ENCODE peak calls at places on chromosomes 4 and X, in five cellular contexts. Z is HCT116, M is HepG2, D is upper lobe of left lung, P is Panc1. H is an unnamed sample.

GRCh38 chr4:153641532-153641931 is 42.5 kb upstream of the TLR2 start:
- ATAC-seq in Z (no peak), M (no peak), D (no peak), P (no peak), H (no peak)

GRCh38 chr4:108007984-108008383 is 18.3 kb downstream of the HADH start:
- ATAC-seq in Z (no peak), M (no peak), D (no peak), P (no peak), H (no peak)

GRCh38 chr4:42570221-42570620 is 86.7 kb downstream of the ATP8A1 start:
- ATAC-seq in Z (no peak), M (no peak), D (peak), P (no peak), H (peak)

GRCh38 chr4:80007745-80008149 is 65.3 kb downstream of the ANTXR2 start:
- ATAC-seq in Z (no peak), M (no peak), D (no peak), P (no peak), H (no peak)

GRCh38 chr4:81628489-81628888 is 156.8 kb upstream of the RASGEF1B start:
- ATAC-seq in Z (no peak), M (peak), D (no peak), P (no peak), H (no peak)

GRCh38 chrX:110087485-110088356 is 84.8 kb downstream of the TMEM164 start:
- ATAC-seq in Z (peak), M (no peak), D (peak), P (peak), H (no peak)

GRCh38 chr4:47713156-47713834 is 124.6 kb downstream of the CORIN start:
- ATAC-seq in Z (no peak), M (no peak), D (no peak), P (no peak), H (no peak)

GRCh38 chrX:1883772-1884171 is 268.9 kb downstream of the ASMT start:
- ATAC-seq in Z (no peak), M (no peak), D (no peak), P (no peak), H (no peak)

GRCh38 chr4:102338405-102338804 is 6.9 kb downstream of the SLC39A8 start:
- ATAC-seq in Z (no peak), M (no peak), D (no peak), P (no peak), H (no peak)

GRCh38 chrX:129731228-129731627 is 7.6 kb upstream of the XPNPEP2 start:
- ATAC-seq in Z (no peak), M (no peak), D (no peak), P (no peak), H (no peak)

GRCh38 chr4:182556576-182556975 is 313.4 kb downstream of the TENM3 start:
- ATAC-seq in Z (no peak), M (no peak), D (no peak), P (no peak), H (no peak)

GRCh38 chr4:131644619-131645018 is 1504.5 kb upstream of the PCDH10 start:
- ATAC-seq in Z (peak), M (peak), D (no peak), P (no peak), H (no peak)

GRCh38 chr4:11549525-11549924 is 120.8 kb upstream of the HS3ST1 start:
- ATAC-seq in Z (peak), M (no peak), D (no peak), P (no peak), H (no peak)

GRCh38 chrX:19334945-19335626 is 8.6 kb upstream of the PDHA1 start:
- ATAC-seq in Z (peak), M (peak), D (no peak), P (no peak), H (no peak)

GRCh38 chr4:107740950-107741701 is 21.1 kb upstream of the PAPSS1 start:
- ATAC-seq in Z (no peak), M (no peak), D (no peak), P (no peak), H (peak)

GRCh38 chr4:155784637-155785036 is 25.8 kb downstream of the GUCY1B1 start:
- ATAC-seq in Z (no peak), M (no peak), D (no peak), P (no peak), H (no peak)

GRCh38 chr4:113971706-113972360 is 7.6 kb downstream of the ARSJ start:
- ATAC-seq in Z (no peak), M (no peak), D (no peak), P (peak), H (no peak)

GRCh38 chrX:64204252-64204651 is 1.3 kb downstream of the AMER1 start:
- ATAC-seq in Z (no peak), M (peak), D (no peak), P (no peak), H (no peak)

GRCh38 chr4:87390931-87391782 is at the start of gene HSD17B11:
- ATAC-seq in Z (peak), M (peak), D (peak), P (peak), H (peak)

GRCh38 chr4:31458813-31459212 is 738.6 kb downstream of the PCDH7 start:
- ATAC-seq in Z (no peak), M (no peak), D (no peak), P (no peak), H (no peak)

GRCh38 chrX:17328837-17329236 is 46.2 kb upstream of the NHS start:
- ATAC-seq in Z (no peak), M (no peak), D (no peak), P (no peak), H (no peak)

GRCh38 chrX:112867570-112867969 is 26.9 kb upstream of the AMOT start:
- ATAC-seq in Z (peak), M (peak), D (no peak), P (no peak), H (no peak)

GRCh38 chr4:54651050-54651449 is 6.7 kb upstream of the KIT start:
- ATAC-seq in Z (no peak), M (no peak), D (no peak), P (no peak), H (no peak)

DNA sequence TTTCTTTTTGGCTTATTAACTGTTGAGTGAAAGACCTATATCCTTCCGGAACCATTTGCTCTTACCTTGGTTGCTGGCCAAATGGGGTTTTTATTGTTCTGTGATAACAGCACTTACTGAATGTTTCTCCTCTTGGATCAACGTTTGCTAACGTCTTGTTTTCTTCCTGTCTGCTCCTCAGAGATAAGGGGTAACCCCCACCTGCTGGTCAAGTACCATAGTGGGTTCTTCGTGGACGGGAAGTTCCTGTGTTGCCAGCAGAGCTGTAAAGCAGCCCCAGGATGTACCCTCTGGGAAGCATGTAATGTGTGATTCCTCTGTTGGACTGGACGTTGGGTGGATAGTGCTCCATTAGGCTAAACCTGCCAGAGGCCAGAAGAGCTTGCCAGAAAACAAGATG is 15.3 kb downstream of the BMX start:
- ATAC-seq in Z (no peak), M (no peak), D (no peak), P (no peak), H (peak)
- TF ChIP-seq POLR2AphosphoS5 in Z (no peak), M (no peak), D (peak), P (no peak), H (no peak)

DNA sequence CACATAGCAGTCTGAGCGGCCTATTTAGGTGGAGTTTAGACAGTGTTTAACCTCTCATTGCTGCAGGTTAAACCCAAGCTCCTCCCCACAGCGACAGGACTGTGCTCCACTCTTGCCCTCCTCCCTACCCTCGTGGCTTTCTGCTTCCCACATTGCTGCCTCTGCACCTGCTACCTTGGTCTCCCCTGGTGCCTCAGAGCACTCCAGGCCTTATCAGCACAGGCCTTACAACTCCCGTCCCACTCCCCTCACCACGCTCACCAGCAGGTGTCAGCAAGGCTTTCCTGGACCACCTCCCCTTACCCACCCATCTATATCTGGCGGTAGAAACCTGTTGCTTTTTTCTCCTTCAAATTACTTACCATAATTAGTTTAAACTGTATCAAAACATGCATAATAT is 18.6 kb downstream of the HELT start:
- ATAC-seq in Z (no peak), M (no peak), D (no peak), P (no peak), H (no peak)
- H3K4me3 ChIP-seq in Z (no peak), M (no peak), D (no peak), P (no peak), H (no peak)

DNA sequence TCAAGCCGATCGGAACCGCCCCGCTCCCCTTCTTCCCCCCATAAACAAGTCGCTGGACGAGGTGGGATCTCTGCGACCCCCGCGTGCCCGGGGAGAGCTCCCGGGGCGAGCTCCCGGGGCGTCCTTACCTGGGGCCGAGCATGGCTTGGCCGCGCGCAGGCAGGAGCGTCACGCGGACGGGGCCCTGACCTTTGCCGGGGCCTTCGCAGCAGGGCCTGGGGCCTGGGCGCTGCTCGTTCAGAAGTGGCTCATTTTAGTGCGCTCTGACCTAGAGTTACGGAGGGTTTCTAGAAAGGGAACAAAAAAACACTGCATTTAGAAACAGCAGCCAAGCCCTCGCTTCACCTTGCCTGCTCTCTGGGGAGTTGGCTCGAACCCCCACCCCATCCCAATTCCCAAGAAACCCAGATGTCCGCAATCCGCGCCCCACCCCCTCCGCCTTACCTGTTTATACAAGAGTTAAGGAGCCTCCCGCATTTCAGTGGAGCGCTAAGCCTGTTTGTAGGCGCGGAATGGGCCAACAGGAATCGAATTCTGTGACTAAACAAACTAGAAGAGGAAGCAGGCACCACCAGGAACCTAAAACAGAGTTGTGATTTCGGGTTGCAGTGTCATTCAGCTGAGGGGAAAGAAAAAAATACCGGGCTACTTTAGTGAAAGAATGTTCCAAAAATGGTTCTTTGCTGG is 814 bp upstream of the RBM47 start:
- ATAC-seq in Z (peak), M (peak), D (peak), P (peak), H (no peak)
- TF ChIP-seq POLR2AphosphoS5 in Z (no peak), M (no peak), D (no peak), P (no peak), H (no peak)

GRCh38 chr4:8394125-8394524 is 46.4 kb downstream of the ACOX3 start:
- ATAC-seq in Z (no peak), M (no peak), D (peak), P (no peak), H (peak)
- H3K4me3 ChIP-seq in Z (no peak), M (no peak), D (no peak), P (no peak), H (peak)

DNA sequence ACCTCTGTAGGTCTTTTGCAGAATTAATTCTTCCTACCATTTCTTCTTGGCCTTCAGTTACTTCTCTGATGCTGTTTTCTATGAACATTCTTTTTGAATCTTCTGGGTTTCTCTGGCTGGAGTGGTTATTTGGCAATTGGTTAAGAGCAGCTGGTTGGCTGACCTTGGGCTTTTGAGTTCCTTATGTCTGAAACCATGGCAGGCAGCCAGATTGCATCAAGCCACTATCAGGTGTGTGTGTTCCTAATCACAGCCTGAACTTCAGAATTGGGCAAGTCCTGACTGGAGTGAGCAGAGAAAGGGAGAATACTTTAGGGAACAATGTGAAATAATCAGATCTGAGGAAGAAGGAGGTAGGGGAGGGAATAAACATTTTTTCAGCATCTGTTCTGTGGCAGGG is 90.2 kb downstream of the ARHGAP10 start:
- ATAC-seq in Z (no peak), M (peak), D (peak), P (no peak), H (peak)
- TF ChIP-seq POLR2AphosphoS5 in Z (no peak), M (no peak), D (peak), P (no peak), H (peak)

DNA sequence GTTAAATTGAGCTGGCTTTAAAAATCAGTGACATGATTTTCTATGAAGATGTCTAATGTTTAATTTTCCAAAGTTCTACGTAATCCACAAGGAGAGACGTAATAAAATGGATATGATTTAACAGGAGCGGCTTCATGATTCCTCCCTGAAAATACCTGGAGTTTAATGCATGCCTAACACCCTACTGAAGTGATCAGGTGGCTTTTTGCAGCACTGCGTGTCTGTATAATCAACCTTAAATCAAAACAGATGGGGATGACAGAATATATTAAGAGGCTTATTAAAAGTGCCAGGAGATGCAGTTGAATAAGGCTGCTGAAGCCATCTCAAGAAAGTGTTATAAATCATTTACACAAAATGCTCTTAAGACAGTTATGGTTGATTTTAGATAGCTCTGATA is 112.4 kb upstream of the TLR3 start:
- ATAC-seq in Z (no peak), M (no peak), D (no peak), P (no peak), H (no peak)
- H3K4me3 ChIP-seq in Z (no peak), M (no peak), D (no peak), P (no peak), H (no peak)

DNA sequence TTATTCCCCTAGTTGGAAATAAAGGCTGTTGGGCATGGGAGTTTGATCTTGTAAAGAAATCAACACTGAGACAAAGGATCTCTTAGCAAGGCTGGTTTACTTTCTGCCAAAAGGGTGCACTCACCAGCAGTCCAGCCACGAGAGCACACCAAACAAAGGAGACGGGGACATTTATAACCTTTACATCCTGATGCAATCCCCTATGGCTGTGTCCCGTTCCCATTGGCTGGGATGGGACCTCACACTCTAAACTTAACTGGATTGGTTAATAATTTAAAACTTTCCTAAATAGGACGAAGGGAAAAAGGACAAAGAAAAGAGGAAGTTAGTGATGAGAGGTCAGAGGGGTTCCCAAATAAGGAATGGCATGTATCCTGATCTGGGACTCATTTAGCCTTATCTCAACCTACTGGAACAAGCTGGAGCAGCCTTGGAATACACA is 17.9 kb downstream of the METAP1 start:
- ATAC-seq in Z (no peak), M (peak), D (peak), P (no peak), H (no peak)
- TF ChIP-seq POLR2AphosphoS5 in Z (no peak), M (peak), D (no peak), P (no peak), H (no peak)

H was measured in gastroesophageal sphincter.